ENCODE peak calls at places on chromosomes 12 and 14, in seven cellular contexts. One of them, this sample, is unnamed. For H3K4me1, the result is how much of the 10 kb centered on the place peaks cover.

GRCh38 chr12:127640181-127640886 is 626.6 kb upstream of the TMEM132C start:
- DNase-seq in HCT116: no peak
- DNase-seq in GM23338: no peak
- DNase-seq in Panc1: no peak
- DNase-seq in transverse colon: no peak
- DNase-seq in breast epithelium: no peak
- DNase-seq in stomach: no peak
- DNase-seq in this sample: no peak

GRCh38 chr14:72129283-72129682 is 197.1 kb downstream of the RGS6 start:
- DNase-seq in HCT116: no peak
- DNase-seq in GM23338: no peak
- DNase-seq in Panc1: no peak
- DNase-seq in transverse colon: no peak
- DNase-seq in breast epithelium: peak
- DNase-seq in stomach: peak
- DNase-seq in this sample: no peak

GRCh38 chr12:92146865-92147264 is 1.2 kb upstream of the BTG1 start:
- DNase-seq in HCT116: no peak
- DNase-seq in GM23338: no peak
- DNase-seq in Panc1: no peak
- DNase-seq in transverse colon: no peak
- DNase-seq in breast epithelium: no peak
- DNase-seq in stomach: no peak
- DNase-seq in this sample: no peak

GRCh38 chr12:84919271-84919670 is 6.7 kb upstream of the SLC6A15 start:
- DNase-seq in HCT116: no peak
- DNase-seq in GM23338: no peak
- DNase-seq in Panc1: no peak
- DNase-seq in transverse colon: no peak
- DNase-seq in breast epithelium: no peak
- DNase-seq in stomach: no peak
- DNase-seq in this sample: no peak

GRCh38 chr12:120085920-120086319 is 30.6 kb downstream of the RAB35 start:
- DNase-seq in HCT116: no peak
- DNase-seq in GM23338: peak
- DNase-seq in Panc1: no peak
- DNase-seq in transverse colon: no peak
- DNase-seq in breast epithelium: peak
- DNase-seq in stomach: no peak
- DNase-seq in this sample: no peak

GRCh38 chr14:101120636-101121398 is 217.3 kb upstream of the RTL1 start:
- DNase-seq in HCT116: no peak
- DNase-seq in GM23338: no peak
- DNase-seq in Panc1: no peak
- DNase-seq in transverse colon: peak
- DNase-seq in breast epithelium: no peak
- DNase-seq in stomach: peak
- DNase-seq in this sample: peak

GRCh38 chr12:49297695-49298060 is 2.7 kb downstream of the PRPH start:
- DNase-seq in HCT116: no peak
- DNase-seq in GM23338: no peak
- DNase-seq in Panc1: no peak
- DNase-seq in transverse colon: no peak
- DNase-seq in breast epithelium: no peak
- DNase-seq in stomach: no peak
- DNase-seq in this sample: peak

GRCh38 chr12:100473716-100474150 is at the start of gene NR1H4:
- DNase-seq in HCT116: no peak
- DNase-seq in GM23338: no peak
- DNase-seq in Panc1: no peak
- DNase-seq in transverse colon: no peak
- DNase-seq in breast epithelium: no peak
- DNase-seq in stomach: no peak
- DNase-seq in this sample: no peak

GRCh38 chr12:23083267-23083666 is 458.3 kb downstream of the ETNK1 start:
- DNase-seq in HCT116: no peak
- DNase-seq in GM23338: no peak
- DNase-seq in Panc1: no peak
- DNase-seq in transverse colon: no peak
- DNase-seq in breast epithelium: no peak
- DNase-seq in stomach: no peak
- DNase-seq in this sample: no peak

GRCh38 chr14:93956514-93957332 is 19.6 kb downstream of the ASB2 start:
- DNase-seq in HCT116: no peak
- DNase-seq in GM23338: no peak
- DNase-seq in Panc1: no peak
- DNase-seq in transverse colon: peak
- DNase-seq in breast epithelium: no peak
- DNase-seq in stomach: no peak
- DNase-seq in this sample: peak

GRCh38 chr12:32084017-32084688 is 22.5 kb upstream of the BICD1 start:
- DNase-seq in HCT116: no peak
- DNase-seq in GM23338: no peak
- DNase-seq in Panc1: no peak
- DNase-seq in transverse colon: no peak
- DNase-seq in breast epithelium: no peak
- DNase-seq in stomach: no peak
- DNase-seq in this sample: no peak

GRCh38 chr12:4269279-4269991 is 4.1 kb upstream of the CCND2 start:
- DNase-seq in HCT116: no peak
- DNase-seq in GM23338: peak
- DNase-seq in Panc1: no peak
- DNase-seq in transverse colon: peak
- DNase-seq in breast epithelium: no peak
- DNase-seq in stomach: peak
- DNase-seq in this sample: peak

DNA sequence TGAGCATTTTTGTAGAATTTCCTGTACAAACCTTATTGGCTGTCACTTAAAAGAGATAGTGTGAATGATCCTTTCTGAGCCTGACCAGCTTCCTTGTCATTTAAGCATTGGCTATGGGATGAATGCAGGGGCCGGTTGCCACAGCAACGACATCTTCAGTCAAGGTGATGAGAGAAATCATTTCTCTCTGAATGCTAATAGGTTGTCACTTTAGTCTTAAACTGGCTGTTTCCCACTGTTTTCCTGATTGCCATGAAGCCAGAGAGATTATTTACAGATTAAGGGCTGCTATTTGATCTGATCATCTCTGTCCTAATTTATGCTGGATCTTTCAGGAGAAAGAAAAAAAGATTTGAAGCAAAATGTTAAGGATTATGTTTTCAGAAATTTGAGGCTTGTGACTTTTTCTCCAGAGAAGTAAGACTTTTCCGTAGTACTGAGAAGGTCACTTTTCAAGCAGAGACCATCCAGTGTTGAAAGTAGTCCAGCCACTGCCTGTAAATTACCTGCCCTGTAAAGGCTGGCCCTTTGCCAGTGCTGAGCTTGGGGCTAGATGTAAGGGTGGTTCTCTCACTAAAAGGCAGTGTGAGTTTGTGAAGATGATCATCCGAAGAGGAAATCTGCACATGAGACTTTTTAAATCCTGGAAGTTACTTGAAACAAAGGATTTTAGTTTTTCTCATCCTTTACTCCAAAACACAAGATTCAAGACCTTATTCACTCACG is 235.6 kb downstream of the DACT1 start:
- DNase-seq in HCT116: no peak
- DNase-seq in GM23338: no peak
- DNase-seq in Panc1: no peak
- DNase-seq in transverse colon: peak
- DNase-seq in breast epithelium: no peak
- DNase-seq in stomach: no peak
- DNase-seq in this sample: no peak
- H3K27ac ChIP-seq in HCT116: no peak
- H3K27ac ChIP-seq in GM23338: no peak
- H3K27ac ChIP-seq in Panc1: no peak
- H3K27ac ChIP-seq in transverse colon: no peak
- H3K27ac ChIP-seq in breast epithelium: no peak
- H3K27ac ChIP-seq in stomach: no peak
- H3K27ac ChIP-seq in this sample: no peak

GRCh38 chr12:41563044-41563443 is 374.9 kb downstream of the PDZRN4 start:
- DNase-seq in HCT116: no peak
- DNase-seq in GM23338: no peak
- DNase-seq in Panc1: no peak
- DNase-seq in transverse colon: no peak
- DNase-seq in breast epithelium: no peak
- DNase-seq in stomach: no peak
- DNase-seq in this sample: no peak
- TF ChIP-seq POLR2AphosphoS5 in HCT116: no peak
- TF ChIP-seq POLR2AphosphoS5 in GM23338: no peak
- TF ChIP-seq POLR2AphosphoS5 in Panc1: no peak
- TF ChIP-seq POLR2AphosphoS5 in transverse colon: no peak
- TF ChIP-seq POLR2AphosphoS5 in breast epithelium: no peak
- TF ChIP-seq POLR2AphosphoS5 in stomach: no peak
- TF ChIP-seq POLR2AphosphoS5 in this sample: no peak

GRCh38 chr14:74575936-74576335 is 36.1 kb downstream of the LTBP2 start:
- DNase-seq in HCT116: no peak
- DNase-seq in GM23338: no peak
- DNase-seq in Panc1: no peak
- DNase-seq in transverse colon: no peak
- DNase-seq in breast epithelium: no peak
- DNase-seq in stomach: no peak
- DNase-seq in this sample: peak

GRCh38 chr14:74577948-74578275 is 34.1 kb downstream of the LTBP2 start:
- DNase-seq in HCT116: no peak
- DNase-seq in GM23338: no peak
- DNase-seq in Panc1: no peak
- DNase-seq in transverse colon: no peak
- DNase-seq in breast epithelium: no peak
- DNase-seq in stomach: no peak
- DNase-seq in this sample: peak

GRCh38 chr14:74578479-74578878 is 33.6 kb downstream of the LTBP2 start:
- DNase-seq in HCT116: no peak
- DNase-seq in GM23338: no peak
- DNase-seq in Panc1: no peak
- DNase-seq in transverse colon: no peak
- DNase-seq in breast epithelium: no peak
- DNase-seq in stomach: no peak
- DNase-seq in this sample: peak

GRCh38 chr14:74575507-74575906 is 36.5 kb downstream of the LTBP2 start:
- DNase-seq in HCT116: no peak
- DNase-seq in GM23338: no peak
- DNase-seq in Panc1: no peak
- DNase-seq in transverse colon: no peak
- DNase-seq in breast epithelium: no peak
- DNase-seq in stomach: no peak
- DNase-seq in this sample: peak

GRCh38 chr14:74577247-74577947 is 34.6 kb downstream of the LTBP2 start:
- DNase-seq in HCT116: no peak
- DNase-seq in GM23338: no peak
- DNase-seq in Panc1: no peak
- DNase-seq in transverse colon: no peak
- DNase-seq in breast epithelium: no peak
- DNase-seq in stomach: no peak
- DNase-seq in this sample: peak
- H3K4me1 ChIP-seq in HCT116: half or more
- H3K4me1 ChIP-seq in GM23338: under half
- H3K4me1 ChIP-seq in Panc1: under half
- H3K4me1 ChIP-seq in transverse colon: under half
- H3K4me1 ChIP-seq in breast epithelium: under half
- H3K4me1 ChIP-seq in stomach: under half
- H3K4me1 ChIP-seq in this sample: under half

GRCh38 chr12:131455581-131456110 is 255.2 kb upstream of the SFSWAP start:
- DNase-seq in HCT116: no peak
- DNase-seq in GM23338: no peak
- DNase-seq in Panc1: no peak
- DNase-seq in transverse colon: no peak
- DNase-seq in breast epithelium: no peak
- DNase-seq in stomach: peak
- DNase-seq in this sample: peak

GRCh38 chr12:131449027-131449426 is 261.9 kb upstream of the SFSWAP start:
- DNase-seq in HCT116: no peak
- DNase-seq in GM23338: no peak
- DNase-seq in Panc1: no peak
- DNase-seq in transverse colon: no peak
- DNase-seq in breast epithelium: no peak
- DNase-seq in stomach: no peak
- DNase-seq in this sample: no peak

GRCh38 chr12:131454418-131455217 is 256.3 kb upstream of the SFSWAP start:
- DNase-seq in HCT116: peak
- DNase-seq in GM23338: peak
- DNase-seq in Panc1: peak
- DNase-seq in transverse colon: no peak
- DNase-seq in breast epithelium: no peak
- DNase-seq in stomach: peak
- DNase-seq in this sample: peak

GRCh38 chr12:131455218-131455506 is 255.7 kb upstream of the SFSWAP start:
- DNase-seq in HCT116: no peak
- DNase-seq in GM23338: no peak
- DNase-seq in Panc1: no peak
- DNase-seq in transverse colon: no peak
- DNase-seq in breast epithelium: no peak
- DNase-seq in stomach: no peak
- DNase-seq in this sample: peak

GRCh38 chr12:131452444-131452860 is 258.4 kb upstream of the SFSWAP start:
- DNase-seq in HCT116: no peak
- DNase-seq in GM23338: peak
- DNase-seq in Panc1: no peak
- DNase-seq in transverse colon: no peak
- DNase-seq in breast epithelium: no peak
- DNase-seq in stomach: peak
- DNase-seq in this sample: peak
- H3K27ac ChIP-seq in HCT116: no peak
- H3K27ac ChIP-seq in GM23338: no peak
- H3K27ac ChIP-seq in Panc1: no peak
- H3K27ac ChIP-seq in transverse colon: no peak
- H3K27ac ChIP-seq in breast epithelium: no peak
- H3K27ac ChIP-seq in stomach: no peak
- H3K27ac ChIP-seq in this sample: no peak

GRCh38 chr14:105855893-105856675 is 329.7 kb downstream of the TMEM121 start:
- DNase-seq in HCT116: no peak
- DNase-seq in GM23338: no peak
- DNase-seq in Panc1: no peak
- DNase-seq in transverse colon: peak
- DNase-seq in breast epithelium: peak
- DNase-seq in stomach: no peak
- DNase-seq in this sample: peak
- TF ChIP-seq POLR2AphosphoS5 in HCT116: no peak
- TF ChIP-seq POLR2AphosphoS5 in GM23338: no peak
- TF ChIP-seq POLR2AphosphoS5 in Panc1: no peak
- TF ChIP-seq POLR2AphosphoS5 in transverse colon: no peak
- TF ChIP-seq POLR2AphosphoS5 in breast epithelium: no peak
- TF ChIP-seq POLR2AphosphoS5 in stomach: no peak
- TF ChIP-seq POLR2AphosphoS5 in this sample: peak